ENCODE peak calls at places on chromosomes 2 and 18, in ten cellular contexts. N is SK-N-DZ, G is mesendoderm, Q is G401, C is psoas muscle, Z is DMS 273 treated with DMSO at 0.1 percent for 48 hours, O is skeletal muscle cell, E is adipocyte, B is ovary, V is AG09319. A is an unnamed sample.
A peak's percentile ranks its signal among the peaks of the same experiment; 100 is the strongest.

GRCh38 chr2:210961249-210961648 is 404.9 kb downstream of the CPS1 start:
- DNase-seq in N (no peak), G (peak; percentile 19), Q (no peak), C (no peak), Z (no peak), O (no peak), E (no peak), B (no peak), V (no peak), A (peak; percentile 82)

GRCh38 chr18:60446821-60447220 is 74.2 kb upstream of the MC4R start:
- DNase-seq in N (peak; percentile 74), G (peak; percentile 1), Q (no peak), C (no peak), Z (peak; percentile 91), O (peak; percentile 58), E (peak; percentile 48), B (no peak), V (peak; percentile 11), A (peak; percentile 19)

GRCh38 chr2:216626168-216626874 is 6.9 kb upstream of the IGFBP2 start:
- DNase-seq in N (no peak), G (no peak), Q (no peak), C (no peak), Z (no peak), O (no peak), E (no peak), B (no peak), V (no peak), A (no peak)

GRCh38 chr2:152336103-152336853 is 1.3 kb downstream of the FMNL2 start:
- DNase-seq in N (peak; percentile 32), G (peak; percentile 72), Q (peak; percentile 65), C (peak; percentile 62), Z (peak; percentile 14), O (no peak), E (peak; percentile 80), B (peak; percentile 59), V (no peak), A (peak; percentile 32)

GRCh38 chr2:108412995-108413726 is 35.4 kb downstream of the SULT1C4 start:
- DNase-seq in N (no peak), G (no peak), Q (no peak), C (no peak), Z (no peak), O (peak; percentile 79), E (peak; percentile 83), B (no peak), V (peak; percentile 38), A (peak; percentile 87)

GRCh38 chr2:134727385-134727784 is 8.6 kb upstream of the TMEM163 start:
- DNase-seq in N (no peak), G (peak; percentile 44), Q (no peak), C (no peak), Z (no peak), O (peak; percentile 8), E (peak; percentile 9), B (peak; percentile 20), V (no peak), A (peak; percentile 69)

GRCh38 chr2:125526093-125526492 is 1129.9 kb upstream of the GYPC start:
- DNase-seq in N (no peak), G (peak; percentile 71), Q (no peak), C (no peak), Z (no peak), O (no peak), E (no peak), B (no peak), V (no peak), A (no peak)

GRCh38 chr2:111930875-111931274 is 32.5 kb downstream of the MERTK start:
- DNase-seq in N (no peak), G (no peak), Q (peak; percentile 8), C (no peak), Z (no peak), O (peak; percentile 20), E (peak; percentile 72), B (no peak), V (peak; percentile 14), A (peak; percentile 71)

GRCh38 chr2:112803691-112804521 is 19.6 kb upstream of the IL1A start:
- DNase-seq in N (no peak), G (no peak), Q (no peak), C (no peak), Z (no peak), O (peak; percentile 91), E (peak; percentile 59), B (no peak), V (no peak), A (peak; percentile 68)

GRCh38 chr2:193973781-193974180 is 1683.2 kb upstream of the SLC39A10 start:
- DNase-seq in N (no peak), G (no peak), Q (no peak), C (no peak), Z (no peak), O (no peak), E (no peak), B (no peak), V (no peak), A (no peak)

GRCh38 chr2:20231159-20231558 is 6.2 kb upstream of the SDC1 start:
- DNase-seq in N (no peak), G (no peak), Q (no peak), C (no peak), Z (no peak), O (no peak), E (no peak), B (no peak), V (no peak), A (no peak)

GRCh38 chr2:211494085-211494484 is 937.7 kb downstream of the CPS1 start:
- DNase-seq in N (no peak), G (no peak), Q (no peak), C (no peak), Z (no peak), O (no peak), E (no peak), B (no peak), V (no peak), A (no peak)

GRCh38 chr2:98730053-98730850 is 680 bp downstream of the MGAT4A start:
- DNase-seq in N (peak; percentile 41), G (peak; percentile 18), Q (peak; percentile 81), C (peak; percentile 46), Z (no peak), O (no peak), E (peak; percentile 25), B (peak; percentile 27), V (no peak), A (no peak)

GRCh38 chr2:88690591-88691338 is 708 bp upstream of the RPIA start:
- DNase-seq in N (no peak), G (no peak), Q (no peak), C (peak; percentile 41), Z (no peak), O (no peak), E (peak; percentile 30), B (no peak), V (no peak), A (peak; percentile 2)

GRCh38 chr18:26233208-26233607 is 7.0 kb downstream of the TAF4B start:
- DNase-seq in N (no peak), G (peak; percentile 57), Q (no peak), C (no peak), Z (no peak), O (no peak), E (no peak), B (no peak), V (no peak), A (no peak)